ENCODE peak calls at places on chromosomes 4 and X, in four cellular contexts. J is left cardiac atrium, V is WERI-Rb-1, R is NCI-H1105. T is an unnamed sample.

GRCh38 chrX:72247206-72247944 is 8.5 kb upstream of the ERCC6L start:
- DNase-seq in R (peak; percentile 60), J (peak; percentile 46), V (no peak), T (peak; percentile 14)

GRCh38 chr4:52983563-52984303 is 121.6 kb downstream of the RASL11B start:
- DNase-seq in J (no peak), R (peak; percentile 25), V (no peak), T (peak; percentile 19)

GRCh38 chr4:25031077-25031606 is 396 bp upstream of the LGI2 start:
- DNase-seq in V (peak; percentile 50), J (peak; percentile 42), R (no peak), T (peak; percentile 44)

GRCh38 chr4:80263541-80264351 is 2.7 kb upstream of the FGF5 start:
- DNase-seq in J (no peak), R (no peak), V (no peak), T (no peak)

GRCh38 chr4:107034982-107035710 is 967 bp downstream of the DKK2 start:
- DNase-seq in V (peak; percentile 44), R (peak; percentile 8), J (peak; percentile 25), T (peak; percentile 21)

GRCh38 chr4:112704991-112705845 is 68.3 kb downstream of the LARP7 start:
- DNase-seq in R (no peak), V (peak; percentile 56), J (peak; percentile 67), T (peak; percentile 68)

GRCh38 chr4:105619193-105619931 is 66.9 kb downstream of the ARHGEF38 start:
- DNase-seq in R (peak; percentile 62), J (peak; percentile 69), V (no peak), T (peak; percentile 80)

GRCh38 chr4:139767585-139767984 is 102.0 kb downstream of the MGST2 start:
- DNase-seq in V (no peak), J (no peak), R (no peak), T (no peak)

GRCh38 chr4:23947826-23948225 is 58.0 kb upstream of the PPARGC1A start:
- DNase-seq in V (no peak), J (no peak), R (no peak), T (no peak)